ENCODE peak calls at places on chromosomes 12 and 14, in four cellular contexts. T is astrocyte of the spinal cord, Y is Caki2, I is IMR-90. X is an unnamed sample.

GRCh38 chr12:124681779-124682391 is 114.5 kb upstream of the NCOR2 start:
- DNase-seq in I (peak), T (peak), Y (no peak), X (peak)

GRCh38 chr14:61218765-61219164 is 62.4 kb downstream of the TMEM30B start:
- DNase-seq in I (no peak), T (no peak), Y (no peak), X (no peak)

GRCh38 chr14:71582705-71583104 is 349.5 kb upstream of the RGS6 start:
- DNase-seq in T (peak), Y (no peak), I (peak), X (no peak)

GRCh38 chr14:32022938-32023466 is 54.1 kb upstream of the ARHGAP5 start:
- DNase-seq in I (no peak), Y (no peak), T (no peak), X (no peak)

GRCh38 chr12:3138896-3139590 is 61.9 kb downstream of the TSPAN9 start:
- DNase-seq in I (no peak), T (peak), Y (no peak), X (no peak)

GRCh38 chr12:71662861-71663560 is 637 bp downstream of the ZFC3H1 start:
- DNase-seq in T (peak), Y (peak), I (peak), X (no peak)

GRCh38 chr12:22526836-22527235 is 17.5 kb downstream of the C2CD5 start:
- DNase-seq in I (no peak), Y (no peak), T (no peak), X (no peak)

GRCh38 chr14:56659964-56660551 is 80.5 kb downstream of the TMEM260 start:
- DNase-seq in I (peak), Y (peak), T (peak), X (peak)

GRCh38 chr12:69966839-69967238 is 141.8 kb downstream of the MYRFL start:
- DNase-seq in T (no peak), Y (no peak), I (peak), X (no peak)

GRCh38 chr14:65072937-65073336 is 29.4 kb downstream of the MAX start:
- DNase-seq in T (no peak), Y (no peak), I (no peak), X (no peak)

GRCh38 chr12:19186722-19187661 is 57.5 kb downstream of the PLEKHA5 start:
- DNase-seq in Y (peak), I (peak), T (peak), X (peak)

GRCh38 chr12:45349911-45350310 is 134.0 kb downstream of the ANO6 start:
- DNase-seq in I (peak), Y (no peak), T (no peak), X (no peak)

GRCh38 chr12:12017798-12018197 is 52.9 kb upstream of the BCL2L14 start:
- DNase-seq in T (no peak), I (no peak), Y (no peak), X (no peak)

GRCh38 chr12:11727133-11727664 is 77.7 kb downstream of the ETV6 start:
- DNase-seq in I (no peak), T (no peak), Y (no peak), X (no peak)

GRCh38 chr14:90625445-90625844 is 190.8 kb downstream of the TTC7B start:
- DNase-seq in I (no peak), Y (no peak), T (no peak), X (no peak)

GRCh38 chr12:110627500-110628195 is 13.7 kb downstream of the TCTN1 start:
- DNase-seq in I (no peak), Y (no peak), T (no peak), X (no peak)

GRCh38 chr12:128797119-128798118 is 26.3 kb downstream of the SLC15A4 start:
- DNase-seq in T (peak), I (peak), Y (peak), X (no peak)

GRCh38 chr14:74638066-74638465 is 26.0 kb upstream of the LTBP2 start:
- DNase-seq in T (no peak), Y (no peak), I (no peak), X (no peak)

GRCh38 chr14:101359221-101360044 is 201.9 kb upstream of the DIO3 start:
- DNase-seq in I (no peak), T (peak), Y (peak), X (no peak)

GRCh38 chr14:75566321-75566720 is 12.1 kb upstream of the FLVCR2 start:
- DNase-seq in T (no peak), Y (peak), I (no peak), X (no peak)

GRCh38 chr12:60106207-60106606 is 510.4 kb downstream of the SLC16A7 start:
- DNase-seq in T (peak), I (peak), Y (no peak), X (no peak)

GRCh38 chr12:67893003-67893402 is 96.2 kb upstream of the IFNG-AS1 start:
- DNase-seq in I (no peak), Y (no peak), T (no peak), X (no peak)

GRCh38 chr14:69346710-69347109 is 51.4 kb downstream of the ERH start:
- DNase-seq in I (no peak), T (no peak), Y (no peak), X (no peak)

GRCh38 chr14:24261969-24262327 is 1.0 kb downstream of the TGM1 start:
- DNase-seq in Y (no peak), T (no peak), I (no peak), X (no peak)

GRCh38 chr12:65655074-65655493 is 169.2 kb upstream of the HMGA2 start:
- DNase-seq in I (peak), T (peak), Y (no peak), X (no peak)

GRCh38 chr14:67763158-67763822 is 53.1 kb downstream of the ZFYVE26 start:
- DNase-seq in Y (no peak), T (no peak), I (no peak), X (no peak)

GRCh38 chr12:80044694-80045046 is 54.7 kb upstream of the OTOGL start:
- DNase-seq in I (peak), Y (no peak), T (peak), X (no peak)

GRCh38 chr14:100168515-100168914 is 9.1 kb upstream of the DEGS2 start:
- DNase-seq in T (no peak), I (no peak), Y (no peak), X (no peak)

GRCh38 chr14:71645656-71646055 is 286.6 kb upstream of the RGS6 start:
- DNase-seq in I (peak), Y (no peak), T (no peak), X (no peak)